ENCODE peak calls at places on chromosomes 5 and 9, in six cellular contexts. R is vagina, K is GM23338, H is brain microvascular endothelial cell, S is tibial artery, X is AG04450. F is an unnamed sample.

GRCh38 chr5:58961631-58962280 is 378.9 kb downstream of the RAB3C start:
- DNase-seq in R (no peak), K (no peak), H (no peak), S (no peak), X (no peak), F (no peak)

GRCh38 chr9:81499021-81499454 is 190.3 kb downstream of the TLE1 start:
- DNase-seq in R (no peak), K (no peak), H (peak), S (peak), X (peak), F (peak)

GRCh38 chr5:66246621-66247020 is 102.5 kb downstream of the SREK1 start:
- DNase-seq in R (no peak), K (no peak), H (peak), S (no peak), X (peak), F (peak)

GRCh38 chr5:168114444-168115017 is 176.9 kb upstream of the WWC1 start:
- DNase-seq in R (no peak), K (peak), H (peak), S (no peak), X (no peak), F (no peak)

GRCh38 chr9:89529243-89530030 is 31.5 kb upstream of the SEMA4D start:
- DNase-seq in R (no peak), K (no peak), H (no peak), S (no peak), X (no peak), F (no peak)

GRCh38 chr9:65426231-65426630 is 141.2 kb upstream of the FOXD4L5 start:
- DNase-seq in R (no peak), K (no peak), H (no peak), S (no peak), X (no peak), F (no peak)

GRCh38 chr9:71587576-71588362 is 180.5 kb downstream of the CEMIP2 start:
- DNase-seq in R (no peak), K (no peak), H (peak), S (no peak), X (no peak), F (no peak)

GRCh38 chr5:116573617-116574431 is 799 bp downstream of the SEMA6A start:
- DNase-seq in R (no peak), K (no peak), H (no peak), S (peak), X (no peak), F (no peak)

DNA sequence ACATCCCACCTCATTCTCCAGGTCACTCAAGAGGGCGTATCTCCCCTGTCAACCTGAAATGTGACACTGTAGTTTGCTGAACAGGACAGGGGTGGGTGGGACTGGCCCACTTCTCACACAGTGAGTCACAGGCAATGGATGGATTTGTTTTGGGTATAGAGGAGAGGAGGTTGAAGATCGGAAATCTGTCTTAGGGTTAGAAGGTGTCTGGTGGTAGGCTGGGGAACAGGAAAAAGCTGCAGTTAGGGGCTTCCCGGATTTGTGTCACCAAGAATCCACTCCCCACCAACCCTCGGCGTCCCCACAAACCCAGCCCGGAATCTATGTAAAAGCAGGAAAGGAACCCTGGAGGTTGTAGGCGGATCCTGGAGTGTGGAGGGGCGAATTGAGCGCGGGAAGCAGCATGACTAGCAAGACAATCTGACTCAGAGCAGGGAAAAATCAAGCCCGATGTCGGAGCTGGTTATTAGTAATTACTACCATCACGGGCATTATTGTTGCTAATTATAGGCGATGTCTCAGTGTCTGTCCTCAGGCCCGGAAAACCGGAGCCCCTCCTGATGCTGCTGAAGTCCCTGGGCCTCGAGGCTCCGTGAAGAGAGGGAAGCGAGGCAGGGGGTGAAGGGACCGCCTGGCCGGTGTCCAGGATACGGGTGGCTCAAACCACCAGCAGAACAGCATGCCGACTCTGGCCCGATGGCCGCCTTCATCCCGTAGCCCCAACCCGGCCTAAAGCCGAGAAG is 1.7 kb upstream of the IRX1 start:
- DNase-seq in R (no peak), K (peak), H (no peak), S (no peak), X (no peak), F (no peak)
- H3K4me3 ChIP-seq in R (peak), K (peak), H (no peak), S (no peak), X (no peak), F (no peak)

GRCh38 chr5:77015938-77016569 is 14.2 kb upstream of the AGGF1 start:
- DNase-seq in R (no peak), K (peak), H (peak), S (no peak), X (peak), F (peak)
- TF ChIP-seq CTCF in R (no peak), K (peak), H (peak), S (peak), X (peak), F (peak)

DNA sequence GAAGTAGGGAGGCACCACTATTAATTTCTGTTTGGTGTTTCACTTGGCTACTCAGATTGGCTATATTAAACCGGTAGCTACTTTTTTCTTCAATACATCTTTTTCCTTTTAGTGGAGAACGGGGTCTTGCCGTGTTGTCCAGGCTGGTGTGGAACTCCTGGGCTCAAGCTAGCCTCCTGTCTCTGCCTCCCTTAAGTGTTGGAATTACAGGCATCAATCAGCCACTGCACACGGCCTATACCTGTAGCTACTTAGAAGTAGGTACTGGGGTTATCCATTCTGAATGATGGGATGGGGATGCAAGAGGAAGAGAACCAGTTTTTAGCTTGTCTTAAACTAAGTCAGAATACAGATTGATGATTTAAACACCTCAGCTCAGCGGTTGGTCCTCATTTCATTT is 1.7 kb downstream of the UBE2D2 start:
- DNase-seq in R (no peak), K (no peak), H (no peak), S (no peak), X (no peak), F (no peak)
- H3K4me3 ChIP-seq in R (peak), K (peak), H (peak), S (peak), X (peak), F (peak)

GRCh38 chr9:129836342-129837007 is 1.2 kb downstream of the USP20 start:
- DNase-seq in R (no peak), K (peak), H (no peak), S (no peak), X (no peak), F (no peak)

GRCh38 chr9:129834489-129835127 is 467 bp downstream of the C9orf78 start:
- DNase-seq in R (no peak), K (no peak), H (no peak), S (no peak), X (no peak), F (no peak)

GRCh38 chr9:129832957-129833356 is 2.1 kb downstream of the C9orf78 start:
- DNase-seq in R (no peak), K (no peak), H (no peak), S (no peak), X (no peak), F (no peak)

GRCh38 chr9:129835860-129836223 is 584 bp downstream of the USP20 start:
- DNase-seq in R (no peak), K (peak), H (peak), S (no peak), X (no peak), F (no peak)

GRCh38 chr9:129835128-129835859 is at the start of the genes C9orf78 and USP20:
- DNase-seq in R (no peak), K (peak), H (peak), S (peak), X (peak), F (peak)
- TF ChIP-seq CTCF in R (no peak), K (no peak), H (no peak), S (no peak), X (no peak), F (no peak)

GRCh38 chr5:77877516-77878070 is 101.5 kb upstream of the TBCA start:
- DNase-seq in R (no peak), K (no peak), H (no peak), S (no peak), X (no peak), F (no peak)
- H3K4me3 ChIP-seq in R (no peak), K (no peak), H (no peak), S (no peak), X (no peak), F (no peak)

GRCh38 chr9:1619915-1620705 is 395.0 kb upstream of the SMARCA2 start:
- DNase-seq in R (no peak), K (peak), H (no peak), S (no peak), X (no peak), F (no peak)
- TF ChIP-seq CTCF in R (no peak), K (peak), H (no peak), S (no peak), X (no peak), F (peak)

DNA sequence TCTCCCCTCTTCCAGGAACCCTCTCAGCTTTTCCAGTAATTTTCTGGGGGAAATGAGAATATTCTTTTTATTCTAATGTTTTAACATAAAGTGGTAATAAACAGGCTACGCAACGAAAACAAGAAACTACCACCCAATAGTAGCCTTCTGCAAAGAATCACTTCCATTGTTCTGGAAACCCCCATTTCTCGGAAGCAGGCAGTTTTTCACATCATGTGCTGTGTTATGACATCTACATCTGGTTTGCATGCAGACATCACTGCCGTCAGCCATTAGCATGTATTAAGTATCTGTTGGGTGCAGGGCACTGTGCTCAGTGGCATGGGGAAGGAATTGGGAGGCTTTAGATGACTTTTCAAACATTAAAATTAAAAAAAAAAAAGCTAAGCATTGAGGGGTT is 37.9 kb upstream of the F2R start:
- DNase-seq in R (no peak), K (no peak), H (no peak), S (no peak), X (no peak), F (no peak)
- H3K4me3 ChIP-seq in R (no peak), K (no peak), H (no peak), S (no peak), X (no peak), F (no peak)

DNA sequence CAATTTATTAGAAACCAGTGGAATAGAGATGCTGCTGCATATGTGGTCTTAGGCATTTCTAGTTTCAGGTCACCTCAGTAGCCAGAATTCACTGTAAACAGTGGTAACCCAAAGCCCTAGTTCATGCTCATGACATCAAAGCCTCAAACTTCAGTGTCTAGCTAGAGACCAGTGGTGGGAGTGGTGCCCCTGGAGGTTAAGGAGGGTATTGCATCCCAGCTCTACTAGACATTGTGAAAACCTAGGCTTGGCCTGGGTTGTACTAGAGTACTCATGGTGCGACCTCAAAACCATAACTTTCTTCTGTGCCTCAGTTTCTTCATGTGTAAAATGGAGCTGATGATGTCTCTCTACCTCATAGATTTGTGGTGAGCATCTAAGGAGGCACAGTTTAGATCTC is 18.8 kb downstream of the COL5A1 start:
- DNase-seq in R (no peak), K (peak), H (peak), S (no peak), X (no peak), F (no peak)
- TF ChIP-seq CTCF in R (no peak), K (peak), H (peak), S (no peak), X (peak), F (peak)

F was measured in BJ.